ENCODE peak calls at places on chromosomes 2 and 18, in five cellular contexts. E is activated T-cell treated with anti-CD3 and anti-CD28 coated beads for 1 hour; R is stimulated activated CD8-positive, alpha-beta memory T cell treated with anti-CD3 and anti-CD28 coated beads, Interleukin-4, amount 100 ng/mL, for 4 hours; S is NCI-H1436; H is left ventricle myocardium superior. I is an unnamed sample.

GRCh38 chr2:173990970-173991819 is 26.0 kb upstream of the SP3 start:
- DNase-seq in E (no peak), R (no peak), S (no peak), H (peak), I (no peak)

GRCh38 chr2:67871696-67872320 is 191.0 kb downstream of the C1D start:
- DNase-seq in E (no peak), R (no peak), S (no peak), H (no peak), I (no peak)

GRCh38 chr2:190184460-190184859 is 121.9 kb upstream of the MSTN start:
- DNase-seq in E (no peak), R (no peak), S (no peak), H (no peak), I (no peak)

GRCh38 chr18:44143054-44143453 is 537.6 kb upstream of the SETBP1 start:
- DNase-seq in E (no peak), R (no peak), S (no peak), H (no peak), I (no peak)

GRCh38 chr2:237915576-237915975 is 51.2 kb upstream of the UBE2F start:
- DNase-seq in E (no peak), R (no peak), S (no peak), H (no peak), I (no peak)

GRCh38 chr2:28602751-28603639 is 107.1 kb downstream of the PLB1 start:
- DNase-seq in E (no peak), R (no peak), S (no peak), H (no peak), I (no peak)

GRCh38 chr2:139828011-139828410 is 1047.8 kb upstream of the NXPH2 start:
- DNase-seq in E (no peak), R (no peak), S (no peak), H (no peak), I (no peak)

GRCh38 chr2:199100326-199101110 is 357.2 kb downstream of the SATB2 start:
- DNase-seq in E (no peak), R (no peak), S (no peak), H (no peak), I (no peak)

GRCh38 chr2:27162151-27163121 is 13.6 kb downstream of the TCF23 start:
- DNase-seq in E (no peak), R (no peak), S (no peak), H (no peak), I (no peak)

GRCh38 chr2:157160131-157160530 is 97.4 kb upstream of the GALNT5 start:
- DNase-seq in E (no peak), R (no peak), S (no peak), H (no peak), I (no peak)

GRCh38 chr2:191746306-191746705 is 68.4 kb downstream of the NABP1 start:
- DNase-seq in E (no peak), R (no peak), S (no peak), H (no peak), I (no peak)

GRCh38 chr18:79598885-79599175 is 80.8 kb upstream of the CTDP1 start:
- DNase-seq in E (no peak), R (no peak), S (no peak), H (peak), I (no peak)

I was measured in H1.